ENCODE peak calls at places on chromosomes 16 and 17, in four cellular contexts. I, W, O and H are unnamed samples.
A peak's percentile ranks its signal among the peaks of the same experiment; 100 is the strongest.

GRCh38 chr16:64858076-64858475 is 263.8 kb downstream of the CDH11 start:
- DNase-seq in I (no peak), O (no peak), W (no peak), H (no peak)

GRCh38 chr17:57707892-57708291 is 37.2 kb downstream of the CCDC182 start:
- DNase-seq in I (no peak), W (peak; percentile 48), O (peak; percentile 53), H (peak; percentile 41)

GRCh38 chr17:63140255-63140654 is 174.2 kb downstream of the TANC2 start:
- DNase-seq in O (no peak), W (peak; percentile 12), I (no peak), H (no peak)

GRCh38 chr17:76681222-76682137 is 29.3 kb downstream of the MXRA7 start:
- DNase-seq in W (peak; percentile 72), I (peak; percentile 68), O (peak; percentile 77), H (peak; percentile 52)

GRCh38 chr16:89711601-89712475 is 8.9 kb downstream of the VPS9D1 start:
- DNase-seq in I (peak; percentile 50), O (peak; percentile 71), W (no peak), H (no peak)

GRCh38 chr16:4661661-4662060 is 31.7 kb upstream of the NUDT16L1 start:
- DNase-seq in W (no peak), I (no peak), O (no peak), H (peak; percentile 43)

GRCh38 chr16:72848759-72849664 is 198.9 kb downstream of the ZFHX3 start:
- DNase-seq in O (no peak), W (peak; percentile 87), I (peak; percentile 91), H (peak; percentile 53)

GRCh38 chr17:7167832-7168231 is 11.3 kb downstream of the ASGR1 start:
- DNase-seq in W (no peak), I (no peak), O (no peak), H (no peak)

GRCh38 chr17:57956311-57957119 is 1.3 kb upstream of the CUEDC1 start:
- DNase-seq in O (no peak), W (no peak), I (no peak), H (no peak)

GRCh38 chr16:67674851-67675578 is 8.4 kb downstream of the C16orf86 start:
- DNase-seq in I (no peak), W (no peak), O (no peak), H (no peak)

GRCh38 chr16:4869147-4869790 is 22.0 kb downstream of the UBN1 start:
- DNase-seq in O (no peak), I (no peak), W (no peak), H (no peak)

GRCh38 chr17:78257810-78258322 is 26.4 kb downstream of the TMEM235 start:
- DNase-seq in W (peak; percentile 47), I (no peak), O (no peak), H (no peak)
- H3K27ac ChIP-seq in W (peak overlapping the region; percentile 93), I (peak overlapping the region; percentile 89), O (peak overlapping the region; percentile 98), H (no peak overlapping the region)

GRCh38 chr17:41521574-41522261 is 3.0 kb upstream of the KRT15 start:
- DNase-seq in I (no peak), W (no peak), O (no peak), H (no peak)

GRCh38 chr17:41520821-41521521 is 2.3 kb upstream of the KRT15 start:
- DNase-seq in W (no peak), O (no peak), I (no peak), H (no peak)

GRCh38 chr17:41523787-41524186 is 4.3 kb downstream of the KRT19 start:
- DNase-seq in O (no peak), W (no peak), I (no peak), H (no peak)

GRCh38 chr17:41523225-41523593 is 4.5 kb upstream of the KRT15 start:
- DNase-seq in W (no peak), I (no peak), O (no peak), H (no peak)

DNA sequence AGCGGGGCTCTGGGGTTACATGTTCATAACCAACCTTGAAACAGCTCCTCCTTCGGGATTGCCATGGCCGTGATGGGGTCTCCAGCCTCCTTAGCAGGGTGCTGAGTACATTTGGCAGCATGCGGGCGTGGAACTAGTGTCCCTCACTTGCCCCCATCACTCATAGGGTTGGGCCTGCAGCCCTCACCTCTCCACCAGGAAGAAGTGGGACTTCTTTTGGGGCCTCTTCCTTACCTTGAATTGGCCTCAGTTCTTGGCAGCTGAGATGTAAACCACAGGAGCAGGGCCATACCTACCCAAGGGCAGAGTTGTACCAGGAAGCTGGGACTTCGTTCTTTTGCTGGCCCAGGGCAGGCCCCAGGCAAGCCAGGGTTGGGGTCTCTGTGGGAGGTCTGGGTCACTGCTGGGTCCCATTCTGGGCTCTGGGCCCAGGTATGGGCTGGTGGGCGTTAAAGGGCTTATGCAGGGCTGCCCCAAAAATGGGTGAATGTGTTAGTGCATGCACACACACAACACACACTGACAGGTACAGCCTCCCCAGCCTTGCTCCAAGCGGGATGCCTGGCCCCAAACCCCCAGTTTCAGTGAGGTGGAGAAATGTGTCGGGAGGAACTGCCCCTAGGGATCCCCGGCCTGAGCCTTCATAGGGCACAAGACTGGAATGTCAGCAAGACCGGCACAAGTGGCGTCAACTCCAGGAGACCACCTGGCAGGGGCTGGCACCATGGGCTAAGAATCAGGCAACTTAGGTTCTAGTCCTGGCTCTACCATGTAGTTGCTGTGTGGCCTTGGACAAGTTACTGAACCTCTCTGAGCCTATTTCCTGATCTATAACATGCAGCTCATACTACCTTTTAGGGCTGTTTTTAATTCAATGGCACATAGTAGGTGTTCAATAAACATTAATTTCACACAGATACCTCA is 3.9 kb upstream of the KRT15 start:
- DNase-seq in I (no peak), O (no peak), W (no peak), H (no peak)
- H3K27ac ChIP-seq in I (no peak overlapping the region), O (no peak overlapping the region), W (no peak overlapping the region), H (no peak overlapping the region)

GRCh38 chr17:81388091-81388611 is 7.1 kb upstream of the BAHCC1 start:
- DNase-seq in W (no peak), I (no peak), O (no peak), H (no peak)
- H3K27ac ChIP-seq in W (peak overlapping the region; percentile 97), I (peak overlapping the region; percentile 93), O (peak overlapping the region; percentile 89), H (peak overlapping the region; percentile 99)

GRCh38 chr16:19843371-19843770 is 41.3 kb downstream of the GPRC5B start:
- DNase-seq in O (no peak), W (no peak), I (no peak), H (no peak)
- H3K27ac ChIP-seq in O (no peak overlapping the region), W (no peak overlapping the region), I (no peak overlapping the region), H (no peak overlapping the region)

GRCh38 chr17:66897141-66897540 is 62.2 kb downstream of the CACNG5 start:
- DNase-seq in W (no peak), O (no peak), I (no peak), H (no peak)

GRCh38 chr17:66903781-66904180 is 60.7 kb upstream of the CACNG4 start:
- DNase-seq in O (no peak), I (no peak), W (no peak), H (no peak)

GRCh38 chr17:66898536-66898935 is 63.6 kb downstream of the CACNG5 start:
- DNase-seq in O (no peak), W (no peak), I (no peak), H (no peak)

GRCh38 chr17:66904760-66905637 is 59.5 kb upstream of the CACNG4 start:
- DNase-seq in W (peak; percentile 34), O (peak; percentile 67), I (no peak), H (no peak)

DNA sequence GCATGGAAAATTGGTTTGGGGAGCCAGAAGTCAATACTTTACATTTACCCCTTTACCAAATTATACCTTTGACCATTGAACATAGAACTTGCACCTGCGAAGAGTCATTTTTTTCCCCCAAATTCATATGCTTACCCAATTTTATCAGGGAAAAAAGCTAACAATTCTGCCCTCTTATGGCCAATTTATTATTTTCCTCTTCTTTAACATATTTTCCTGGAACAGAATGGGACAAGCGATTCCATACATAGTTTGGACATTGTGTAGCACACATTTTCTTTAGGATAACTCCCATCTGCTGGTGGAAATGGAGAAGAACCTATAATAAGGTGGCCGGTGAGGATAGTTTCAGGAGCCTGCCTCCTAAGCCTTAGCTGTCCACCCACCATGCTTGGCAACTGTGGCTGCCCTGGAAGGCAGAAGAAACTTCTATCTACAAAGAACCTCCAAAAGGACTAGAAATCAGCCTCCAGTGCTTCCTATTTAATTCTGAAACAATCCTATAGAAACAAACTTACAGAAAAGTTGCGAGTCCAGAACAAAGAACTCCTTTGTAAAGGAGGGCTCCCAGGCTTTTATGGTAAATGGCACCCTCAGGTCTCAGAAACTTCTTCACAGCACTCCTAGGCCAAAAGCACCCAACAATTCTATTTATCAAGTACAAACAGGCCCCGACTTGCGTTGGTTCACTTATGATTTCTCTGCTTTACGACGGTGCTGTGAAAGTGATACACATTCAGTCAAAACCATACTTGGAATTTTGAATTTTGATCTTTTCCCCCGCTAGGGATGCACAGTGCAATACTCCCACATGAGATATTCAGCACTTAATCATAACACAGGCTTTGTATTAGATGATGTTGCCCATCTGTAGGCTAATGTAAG is 64.1 kb upstream of the CACNG4 start:
- DNase-seq in I (no peak), W (no peak), O (no peak), H (no peak)
- H3K27ac ChIP-seq in I (no peak overlapping the region), W (no peak overlapping the region), O (no peak overlapping the region), H (no peak overlapping the region)

DNA sequence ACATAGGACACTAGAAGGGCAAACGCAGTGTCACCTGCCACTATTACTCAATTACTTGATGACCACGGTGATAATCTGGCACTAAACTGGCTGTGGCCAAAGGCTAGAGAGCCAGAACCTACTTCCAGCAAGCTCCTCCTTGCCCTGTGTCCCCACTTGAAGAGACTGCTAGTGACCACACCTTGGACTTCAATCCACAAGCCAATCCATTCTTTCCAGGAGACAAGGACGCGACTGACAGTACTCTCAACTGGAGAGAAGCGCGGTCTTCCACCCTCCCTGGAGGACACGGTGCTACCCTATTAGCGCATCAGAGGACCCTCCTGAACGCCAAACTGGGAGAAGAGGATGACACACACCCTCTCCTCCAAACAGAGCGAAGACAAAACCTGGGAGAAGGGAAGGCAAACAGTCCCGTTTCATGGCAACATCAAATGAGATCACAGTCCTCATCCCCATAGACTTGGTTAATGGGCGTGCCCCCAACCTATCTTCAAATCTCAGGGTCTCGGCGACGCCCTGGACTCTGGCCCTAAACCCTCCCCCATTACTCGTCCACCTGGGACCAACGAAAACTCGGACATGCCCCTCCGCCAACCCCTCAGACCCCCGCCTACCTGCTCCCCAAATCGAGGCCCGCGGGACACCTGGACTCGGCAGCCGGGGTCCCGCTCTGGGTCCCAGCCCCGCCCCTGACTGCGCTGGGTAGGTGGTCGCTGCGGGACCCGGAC is 508 bp downstream of the FLCN start:
- DNase-seq in I (no peak), O (no peak), W (no peak), H (peak; percentile 27)
- H3K27ac ChIP-seq in I (peak overlapping the region; percentile 99), O (peak overlapping the region; percentile 99), W (peak overlapping the region; percentile 98), H (peak overlapping the region; percentile 100)

GRCh38 chr16:10939649-10940206 is 2.5 kb downstream of the DEXI start:
- DNase-seq in W (no peak), I (no peak), O (no peak), H (no peak)

GRCh38 chr16:10942352-10943297 is at the start of gene DEXI:
- DNase-seq in I (peak; percentile 97), O (peak; percentile 96), W (peak; percentile 96), H (peak; percentile 94)

GRCh38 chr16:10940501-10941079 is 1.7 kb downstream of the DEXI start:
- DNase-seq in I (no peak), O (no peak), W (no peak), H (peak; percentile 40)

GRCh38 chr16:10938844-10939648 is 3.2 kb downstream of the DEXI start:
- DNase-seq in I (no peak), W (no peak), O (no peak), H (no peak)

GRCh38 chr16:10941127-10941933 is 938 bp downstream of the DEXI start:
- DNase-seq in O (no peak), W (no peak), I (no peak), H (no peak)
- H3K27ac ChIP-seq in O (no peak overlapping the region), W (peak overlapping the region; percentile 79), I (peak overlapping the region; percentile 90), H (peak overlapping the region; percentile 66)